ENCODE peak calls at places on chromosomes 5 and 9, in six cellular contexts. K is T-helper 1 cell, G is GM23338, R is NCI-H510A treated with DMSO at 0.1 percent for 48 hours, F is NCI-H2029, W is mucosa of descending colon. E is an unnamed sample.

GRCh38 chr9:114844766-114845165 is 38.9 kb upstream of the TNFSF15 start:
- DNase-seq in K (no peak), G (no peak), R (no peak), F (no peak), W (no peak), E (no peak)

GRCh38 chr9:4299006-4299795 is 667 bp downstream of the GLIS3 start:
- DNase-seq in K (no peak), G (peak; percentile 72), R (no peak), F (no peak), W (peak; percentile 62), E (peak; percentile 45)

GRCh38 chr9:12822111-12822510 is 47.3 kb downstream of the LURAP1L start:
- DNase-seq in K (no peak), G (no peak), R (no peak), F (no peak), W (no peak), E (no peak)

GRCh38 chr9:95880011-95880690 is 4.7 kb downstream of the ERCC6L2 start:
- DNase-seq in K (no peak), G (no peak), R (no peak), F (no peak), W (no peak), E (no peak)

GRCh38 chr5:149039501-149039900 is 23.4 kb downstream of the SH3TC2 start:
- DNase-seq in K (no peak), G (no peak), R (no peak), F (no peak), W (no peak), E (no peak)

GRCh38 chr5:147918101-147918500 is 11.8 kb upstream of the C5orf46 start:
- DNase-seq in K (no peak), G (no peak), R (no peak), F (no peak), W (no peak), E (no peak)

GRCh38 chr9:37529111-37529510 is 43.4 kb downstream of the POLR1E start:
- DNase-seq in K (peak; percentile 65), G (no peak), R (peak; percentile 83), F (peak; percentile 93), W (peak; percentile 46), E (no peak)

GRCh38 chr5:158483202-158483870 is 616.4 kb downstream of the EBF1 start:
- DNase-seq in K (no peak), G (peak; percentile 28), R (no peak), F (no peak), W (no peak), E (no peak)

GRCh38 chr9:23779220-23779619 is 46.8 kb downstream of the ELAVL2 start:
- DNase-seq in K (no peak), G (peak; percentile 66), R (no peak), F (no peak), W (peak; percentile 18), E (peak; percentile 39)

GRCh38 chr9:77374266-77374665 is 196.9 kb downstream of the VPS13A start:
- DNase-seq in K (no peak), G (no peak), R (no peak), F (no peak), W (no peak), E (no peak)

GRCh38 chr5:37875051-37875787 is 35.4 kb upstream of the GDNF start:
- DNase-seq in K (no peak), G (no peak), R (no peak), F (no peak), W (no peak), E (no peak)

GRCh38 chr9:14654932-14655331 is 38.3 kb downstream of the ZDHHC21 start:
- DNase-seq in K (no peak), G (no peak), R (no peak), F (no peak), W (no peak), E (no peak)

GRCh38 chr9:33211695-33212393 is 28.1 kb upstream of the SPINK4 start:
- DNase-seq in K (no peak), G (peak; percentile 44), R (no peak), F (no peak), W (no peak), E (no peak)

GRCh38 chr5:155905359-155905758 is 421.6 kb upstream of the SGCD start:
- DNase-seq in K (no peak), G (no peak), R (no peak), F (no peak), W (no peak), E (no peak)

GRCh38 chr9:107280543-107280942 is 2.5 kb upstream of the RAD23B start:
- DNase-seq in K (no peak), G (peak; percentile 26), R (peak; percentile 75), F (peak; percentile 30), W (no peak), E (no peak)

GRCh38 chr5:32147236-32147635 is 26.9 kb downstream of the GOLPH3 start:
- DNase-seq in K (no peak), G (no peak), R (no peak), F (no peak), W (no peak), E (no peak)

GRCh38 chr5:67941750-67942450 is 273.7 kb upstream of the PIK3R1 start:
- DNase-seq in K (no peak), G (no peak), R (no peak), F (no peak), W (no peak), E (no peak)

GRCh38 chr9:70049236-70049635 is 5.6 kb downstream of the MAMDC2 start:
- DNase-seq in K (no peak), G (no peak), R (no peak), F (peak; percentile 8), W (no peak), E (no peak)

GRCh38 chr5:144036476-144036875 is 134.0 kb downstream of the YIPF5 start:
- DNase-seq in K (no peak), G (no peak), R (no peak), F (no peak), W (no peak), E (no peak)

GRCh38 chr5:140608730-140609520 is 24.1 kb downstream of the CD14 start:
- DNase-seq in K (no peak), G (no peak), R (no peak), F (no peak), W (peak; percentile 69), E (no peak)

GRCh38 chr9:137113385-137114159 is 961 bp downstream of the DPP7 start:
- DNase-seq in K (no peak), G (peak; percentile 51), R (no peak), F (no peak), W (no peak), E (no peak)

GRCh38 chr5:156201793-156202388 is 125.1 kb upstream of the SGCD start:
- DNase-seq in K (no peak), G (no peak), R (no peak), F (no peak), W (no peak), E (no peak)

GRCh38 chr9:75903785-75904360 is 13.4 kb downstream of the PCSK5 start:
- DNase-seq in K (no peak), G (no peak), R (no peak), F (no peak), W (no peak), E (no peak)

GRCh38 chr5:36613241-36613640 is 6.8 kb downstream of the SLC1A3 start:
- DNase-seq in K (no peak), G (no peak), R (no peak), F (no peak), W (no peak), E (no peak)

GRCh38 chr9:91946196-91946595 is 3.8 kb downstream of the ROR2 start:
- DNase-seq in K (no peak), G (no peak), R (no peak), F (no peak), W (no peak), E (no peak)

GRCh38 chr5:161921781-161922180 is 73.9 kb downstream of the GABRA1 start:
- DNase-seq in K (no peak), G (no peak), R (no peak), F (no peak), W (no peak), E (no peak)

GRCh38 chr9:129318121-129319075 is 140.3 kb upstream of the IER5L start:
- DNase-seq in K (no peak), G (no peak), R (no peak), F (no peak), W (no peak), E (peak; percentile 28)

GRCh38 chr9:123544007-123544827 is 188.2 kb downstream of the CRB2 start:
- DNase-seq in K (no peak), G (peak; percentile 65), R (peak; percentile 52), F (peak; percentile 52), W (no peak), E (no peak)

GRCh38 chr5:6623228-6623627 is 9.6 kb downstream of the NSUN2 start:
- DNase-seq in K (no peak), G (no peak), R (no peak), F (no peak), W (no peak), E (no peak)

GRCh38 chr5:154701181-154701580 is 54.0 kb upstream of the LARP1 start:
- DNase-seq in K (no peak), G (no peak), R (peak; percentile 47), F (peak; percentile 93), W (no peak), E (no peak)

GRCh38 chr5:82356808-82357671 is 78.9 kb upstream of the RPS23 start:
- DNase-seq in K (peak; percentile 69), G (peak; percentile 27), R (no peak), F (peak; percentile 36), W (peak; percentile 58), E (peak; percentile 50)

GRCh38 chr9:107358867-107359440 is 75.9 kb downstream of the RAD23B start:
- DNase-seq in K (no peak), G (no peak), R (no peak), F (no peak), W (no peak), E (no peak)

GRCh38 chr5:74187757-74188156 is 452.8 kb downstream of the ENC1 start:
- DNase-seq in K (no peak), G (peak; percentile 11), R (no peak), F (no peak), W (no peak), E (peak; percentile 37)

GRCh38 chr5:57805732-57806131 is 323.1 kb upstream of the ACTBL2 start:
- DNase-seq in K (no peak), G (no peak), R (no peak), F (no peak), W (no peak), E (no peak)

GRCh38 chr5:133581918-133582317 is 30.4 kb downstream of the FSTL4 start:
- DNase-seq in K (no peak), G (no peak), R (no peak), F (no peak), W (no peak), E (no peak)

GRCh38 chr5:56523779-56524178 is 290.6 kb upstream of the ANKRD55 start:
- DNase-seq in K (no peak), G (no peak), R (no peak), F (no peak), W (no peak), E (no peak)

GRCh38 chr9:91949293-91949945 is 609 bp downstream of the ROR2 start:
- DNase-seq in K (no peak), G (peak; percentile 60), R (no peak), F (no peak), W (peak; percentile 54), E (peak; percentile 44)

GRCh38 chr5:150465926-150466325 is 16.4 kb upstream of the RPS14 start:
- DNase-seq in K (no peak), G (no peak), R (no peak), F (no peak), W (no peak), E (no peak)